ENCODE peak calls at places on chromosomes 12 and 14, in ten cellular contexts. S is tibial nerve; V is Panc1; X is CD4-positive, alpha-beta T cell; F is K562; J is epithelial cell of esophagus; W is AG09309; C is cardiac fibroblast; I is nephron progenitor cell; L is endodermal cell. E is an unnamed sample.

GRCh38 chr14:74977164-74977900 is 21.9 kb upstream of the PGF start:
- DNase-seq in S (no peak), V (no peak), X (no peak), F (peak; percentile 3), J (no peak), W (no peak), C (no peak), I (no peak), L (no peak), E (no peak)

GRCh38 chr12:4089147-4089606 is 184.4 kb upstream of the CCND2 start:
- DNase-seq in S (no peak), V (no peak), X (no peak), F (no peak), J (no peak), W (no peak), C (no peak), I (peak; percentile 57), L (no peak), E (no peak)

GRCh38 chr14:68215628-68216027 is 396.0 kb downstream of the RAD51B start:
- DNase-seq in S (no peak), V (no peak), X (no peak), F (no peak), J (no peak), W (no peak), C (no peak), I (no peak), L (no peak), E (no peak)

GRCh38 chr12:98146043-98146442 is 369.3 kb upstream of the TMPO start:
- DNase-seq in S (no peak), V (no peak), X (no peak), F (no peak), J (no peak), W (no peak), C (no peak), I (no peak), L (no peak), E (no peak)

GRCh38 chr12:128069359-128069997 is 197.5 kb upstream of the TMEM132C start:
- DNase-seq in S (no peak), V (peak; percentile 32), X (no peak), F (peak; percentile 52), J (peak; percentile 36), W (peak; percentile 54), C (peak; percentile 31), I (peak; percentile 61), L (peak; percentile 89), E (no peak)

GRCh38 chr12:93015970-93016751 is 87.1 kb upstream of the EEA1 start:
- DNase-seq in S (no peak), V (no peak), X (no peak), F (no peak), J (peak; percentile 52), W (no peak), C (peak; percentile 10), I (no peak), L (no peak), E (no peak)

GRCh38 chr12:176321-177181 is 37.4 kb downstream of the SLC6A12 start:
- DNase-seq in S (no peak), V (no peak), X (no peak), F (no peak), J (no peak), W (no peak), C (peak; percentile 28), I (no peak), L (no peak), E (no peak)

GRCh38 chr14:82546401-82546800 is 1012.7 kb upstream of the SEL1L start:
- DNase-seq in S (no peak), V (no peak), X (no peak), F (no peak), J (no peak), W (no peak), C (no peak), I (no peak), L (no peak), E (no peak)

GRCh38 chr12:22658214-22658613 is 33.2 kb downstream of the ETNK1 start:
- DNase-seq in S (no peak), V (no peak), X (no peak), F (no peak), J (peak; percentile 96), W (peak; percentile 27), C (peak; percentile 8), I (no peak), L (no peak), E (no peak)

GRCh38 chr12:88299567-88300101 is 157.5 kb downstream of the TMTC3 start:
- DNase-seq in S (no peak), V (peak; percentile 76), X (no peak), F (peak; percentile 13), J (peak; percentile 98), W (peak; percentile 98), C (peak; percentile 92), I (no peak), L (no peak), E (no peak)

GRCh38 chr14:71022015-71022919 is 115.0 kb downstream of the PCNX1 start:
- DNase-seq in S (no peak), V (no peak), X (no peak), F (no peak), J (no peak), W (no peak), C (no peak), I (no peak), L (no peak), E (no peak)

GRCh38 chr12:3303410-3304136 is 187.4 kb upstream of the PRMT8 start:
- DNase-seq in S (no peak), V (no peak), X (no peak), F (no peak), J (peak; percentile 82), W (no peak), C (no peak), I (peak; percentile 46), L (peak; percentile 90), E (no peak)

GRCh38 chr12:67786086-67786485 is 137.5 kb downstream of the DYRK2 start:
- DNase-seq in S (no peak), V (no peak), X (no peak), F (no peak), J (no peak), W (no peak), C (no peak), I (no peak), L (no peak), E (no peak)

GRCh38 chr12:67790660-67791059 is 142.1 kb downstream of the DYRK2 start:
- DNase-seq in S (no peak), V (no peak), X (no peak), F (no peak), J (no peak), W (no peak), C (no peak), I (no peak), L (no peak), E (no peak)

GRCh38 chr12:67784831-67785230 is 136.3 kb downstream of the DYRK2 start:
- DNase-seq in S (no peak), V (no peak), X (no peak), F (no peak), J (no peak), W (no peak), C (no peak), I (no peak), L (no peak), E (no peak)

GRCh38 chr12:67789266-67789665 is 140.7 kb downstream of the DYRK2 start:
- DNase-seq in S (no peak), V (no peak), X (no peak), F (no peak), J (no peak), W (no peak), C (no peak), I (no peak), L (no peak), E (no peak)

GRCh38 chr12:67788118-67788517 is 139.6 kb downstream of the DYRK2 start:
- DNase-seq in S (no peak), V (no peak), X (no peak), F (no peak), J (no peak), W (no peak), C (no peak), I (no peak), L (no peak), E (no peak)
- TF ChIP-seq CTCF in S (no peak), V (no peak), X (no peak), F (no peak), J (no peak), W (no peak), C (no peak), I (no peak), L (no peak), E (no peak)

GRCh38 chr14:73786942-73787759 is 64.5 kb upstream of the PTGR2 start:
- DNase-seq in S (no peak), V (no peak), X (peak; percentile 40), F (peak; percentile 72), J (peak; percentile 37), W (no peak), C (peak; percentile 55), I (peak; percentile 73), L (peak; percentile 86), E (peak; percentile 61)
- TF ChIP-seq CTCF in S (peak; percentile 18), V (no peak), X (no peak), F (no peak), J (no peak), W (no peak), C (no peak), I (no peak), L (no peak), E (no peak)

DNA sequence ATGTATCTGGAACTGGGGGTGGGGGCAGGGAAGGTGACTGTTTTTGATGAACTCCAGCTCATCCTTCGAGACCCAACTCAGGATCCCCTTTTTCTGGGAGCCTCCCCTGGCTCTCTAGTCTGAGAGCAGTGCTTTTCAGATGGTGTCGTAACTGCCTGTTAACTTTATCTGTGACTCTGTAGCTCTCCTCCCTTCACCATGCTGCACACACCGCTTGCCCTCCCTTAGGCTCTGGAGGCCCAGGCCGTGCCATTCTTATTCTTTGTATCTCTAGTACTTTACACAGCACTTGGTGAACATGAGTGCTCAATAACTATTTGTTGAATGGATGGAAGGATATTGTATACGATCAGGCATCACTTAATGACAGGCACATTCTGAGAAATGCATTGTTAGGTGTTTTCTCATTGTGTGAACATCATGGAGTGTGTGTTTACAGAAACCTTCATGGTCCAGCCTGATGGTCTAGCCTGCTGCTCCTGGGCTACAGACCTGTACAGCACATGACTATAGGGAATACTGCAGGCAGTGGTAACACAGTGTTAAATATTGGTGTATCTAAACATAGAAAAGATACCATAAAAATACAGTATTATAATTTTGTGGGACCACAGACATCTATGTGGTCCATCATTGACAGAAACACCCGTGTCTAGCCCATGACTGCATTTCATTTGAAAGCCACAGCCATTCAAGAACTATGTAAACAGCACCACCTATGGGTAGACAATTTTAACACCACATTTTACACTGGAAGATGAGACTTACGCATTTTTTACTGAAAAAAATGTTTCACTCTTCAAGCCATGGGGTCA is 91.8 kb downstream of the EML1 start:
- DNase-seq in S (no peak), V (peak; percentile 30), X (peak; percentile 7), F (peak; percentile 46), J (peak; percentile 70), W (peak; percentile 50), C (peak; percentile 80), I (peak; percentile 32), L (no peak), E (no peak)
- TF ChIP-seq CTCF in S (peak; percentile 77), V (peak; percentile 71), X (peak; percentile 85), F (peak; percentile 79), J (peak; percentile 66), W (peak; percentile 61), C (peak; percentile 55), I (peak; percentile 85), L (peak; percentile 93), E (peak; percentile 87)

DNA sequence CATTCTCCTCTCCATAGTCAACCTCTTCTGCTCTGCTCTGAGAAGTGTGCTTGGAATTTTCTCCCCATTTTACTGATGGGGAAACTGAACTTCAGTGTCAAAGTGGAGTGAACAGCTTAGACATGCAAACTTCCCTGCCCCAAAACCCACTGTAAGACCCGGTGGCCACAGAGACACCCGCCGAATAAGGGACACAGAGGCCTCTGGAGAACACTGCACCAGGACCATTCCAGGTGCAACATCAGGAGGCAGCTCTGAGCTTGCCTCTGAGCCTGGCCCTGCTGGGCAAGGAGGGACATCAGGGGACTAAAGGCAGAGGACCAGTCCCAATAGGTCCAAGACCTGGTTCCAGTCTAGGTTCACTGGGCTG is 1.7 kb downstream of the HDAC7 start:
- DNase-seq in S (no peak), V (no peak), X (no peak), F (no peak), J (no peak), W (no peak), C (no peak), I (no peak), L (no peak), E (no peak)
- TF ChIP-seq CTCF in S (no peak), V (no peak), X (no peak), F (peak; percentile 5), J (peak; percentile 19), W (no peak), C (no peak), I (no peak), L (peak; percentile 36), E (no peak)